ENCODE peak calls at places on chromosomes 6 and 20, in four cellular contexts. B, L, K and D are unnamed samples.

GRCh38 chr6:140032177-140032576 is 657.7 kb upstream of the CITED2 start:
- DNase-seq in L (no peak), K (no peak), B (no peak), D (no peak)

GRCh38 chr6:154012852-154013251 is 26.2 kb upstream of the OPRM1 start:
- DNase-seq in K (no peak), L (no peak), B (no peak), D (no peak)

GRCh38 chr6:20332441-20333006 is 69.2 kb upstream of the E2F3 start:
- DNase-seq in L (no peak), K (peak; percentile 27), B (no peak), D (no peak)

GRCh38 chr20:24497851-24498250 is 28.4 kb downstream of the SYNDIG1 start:
- DNase-seq in K (no peak), L (no peak), B (no peak), D (peak; percentile 20)

GRCh38 chr6:102766946-102767345 is 1373.4 kb downstream of the GRIK2 start:
- DNase-seq in K (no peak), B (no peak), L (no peak), D (no peak)

GRCh38 chr6:25013249-25013648 is 77.5 kb upstream of the RIPOR2 start:
- DNase-seq in K (peak; percentile 30), L (no peak), B (no peak), D (no peak)

GRCh38 chr6:683742-684440 is 9.0 kb downstream of the EXOC2 start:
- DNase-seq in K (peak; percentile 77), L (peak; percentile 95), B (no peak), D (no peak)

GRCh38 chr6:41371461-41371991 is 36.1 kb downstream of the NCR2 start:
- DNase-seq in B (no peak), K (no peak), L (no peak), D (no peak)

GRCh38 chr6:53956068-53956711 is 155.1 kb upstream of the MLIP start:
- DNase-seq in B (peak; percentile 74), K (peak; percentile 16), L (peak; percentile 73), D (peak; percentile 79)

GRCh38 chr6:108432792-108433191 is 127.9 kb upstream of the FOXO3 start:
- DNase-seq in L (no peak), K (no peak), B (no peak), D (no peak)

GRCh38 chr6:18323935-18324707 is 59.8 kb upstream of the DEK start:
- DNase-seq in L (no peak), K (peak; percentile 58), B (peak; percentile 36), D (peak; percentile 54)

GRCh38 chr20:45489083-45489531 is 19.6 kb downstream of the WFDC2 start:
- DNase-seq in L (no peak), B (no peak), K (no peak), D (no peak)

GRCh38 chr6:36392621-36393020 is 5.2 kb upstream of the ETV7 start:
- DNase-seq in K (no peak), B (no peak), L (no peak), D (no peak)

GRCh38 chr20:17594443-17594842 is 24.6 kb downstream of the DSTN start:
- DNase-seq in L (no peak), K (no peak), B (no peak), D (no peak)

GRCh38 chr6:54873589-54873988 is 27.0 kb downstream of the FAM83B start:
- DNase-seq in B (no peak), K (no peak), L (no peak), D (no peak)

GRCh38 chr6:14108571-14109410 is 8.8 kb upstream of the CD83 start:
- DNase-seq in K (peak; percentile 92), L (no peak), B (no peak), D (no peak)

GRCh38 chr6:165008971-165009370 is 300.4 kb downstream of the C6orf118 start:
- DNase-seq in K (no peak), L (no peak), B (no peak), D (no peak)

GRCh38 chr6:155530219-155530834 is 74.7 kb upstream of the NOX3 start:
- DNase-seq in B (peak; percentile 41), K (peak; percentile 8), L (no peak), D (peak; percentile 73)

GRCh38 chr6:106084973-106085686 is 1.0 kb upstream of the PRDM1 start:
- DNase-seq in L (no peak), K (no peak), B (peak; percentile 50), D (no peak)

GRCh38 chr6:84667252-84668213 is 96.9 kb downstream of the TBX18 start:
- DNase-seq in L (no peak), B (no peak), K (no peak), D (no peak)

GRCh38 chr6:145214570-145214969 is 520.8 kb downstream of the EPM2A start:
- DNase-seq in B (peak; percentile 13), L (no peak), K (no peak), D (peak; percentile 47)

GRCh38 chr6:46465294-46466165 is 25.7 kb downstream of the RCAN2 start:
- DNase-seq in L (no peak), B (no peak), K (no peak), D (no peak)

GRCh38 chr6:88238065-88238464 is 71.9 kb upstream of the CNR1 start:
- DNase-seq in L (peak; percentile 27), B (peak; percentile 39), K (peak; percentile 8), D (peak; percentile 33)

GRCh38 chr6:168380956-168381605 is 59.9 kb upstream of the SMOC2 start:
- DNase-seq in L (no peak), B (no peak), K (no peak), D (no peak)

GRCh38 chr6:8234316-8234715 is 132.0 kb upstream of the EEF1E1 start:
- DNase-seq in L (no peak), K (no peak), B (no peak), D (no peak)

DNA sequence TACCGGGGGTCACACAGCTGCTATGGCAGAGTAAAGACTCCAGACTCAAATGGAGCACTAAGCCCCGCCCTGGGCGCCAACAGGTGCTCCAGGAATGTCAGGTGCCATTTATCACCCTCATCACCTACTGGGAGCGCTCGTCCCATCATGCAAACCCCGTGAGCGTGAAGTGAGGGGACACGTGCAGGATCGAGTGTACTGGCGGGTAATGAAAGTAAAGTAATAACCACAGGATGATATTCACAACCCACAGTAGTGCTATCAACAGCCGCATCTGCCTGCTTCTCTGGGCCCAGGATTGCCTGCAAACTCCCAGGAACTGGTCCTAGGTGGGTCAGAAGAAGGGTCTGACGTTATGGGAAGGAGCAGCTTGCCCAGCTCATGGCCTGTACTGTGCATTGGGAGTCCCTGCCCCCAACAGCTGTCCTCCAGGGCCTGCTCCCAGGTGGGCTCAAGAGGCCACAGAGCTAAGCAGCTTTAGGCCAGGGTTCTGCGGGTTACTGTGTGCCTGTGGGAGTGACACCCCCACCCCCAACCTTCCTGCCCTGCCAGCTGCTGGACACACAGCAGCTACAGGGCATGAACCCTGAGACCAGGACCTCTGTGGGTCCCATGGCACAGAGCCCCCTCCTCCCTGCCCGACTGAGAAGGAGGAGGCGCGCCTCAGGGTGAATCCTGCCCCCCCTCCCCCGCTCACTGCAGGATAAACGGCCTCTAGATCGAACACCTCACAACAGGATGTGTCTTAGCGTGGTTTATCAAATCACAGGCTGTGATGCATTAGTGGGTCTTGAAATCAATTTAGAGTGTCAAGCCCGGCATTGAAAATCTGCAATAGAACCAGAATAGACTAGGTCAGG is 120.6 kb upstream of the SULF2 start:
- DNase-seq in K (no peak), L (no peak), B (no peak), D (no peak)
- TF ChIP-seq MAFK in K (no peak), L (no peak), B (no peak), D (no peak)

DNA sequence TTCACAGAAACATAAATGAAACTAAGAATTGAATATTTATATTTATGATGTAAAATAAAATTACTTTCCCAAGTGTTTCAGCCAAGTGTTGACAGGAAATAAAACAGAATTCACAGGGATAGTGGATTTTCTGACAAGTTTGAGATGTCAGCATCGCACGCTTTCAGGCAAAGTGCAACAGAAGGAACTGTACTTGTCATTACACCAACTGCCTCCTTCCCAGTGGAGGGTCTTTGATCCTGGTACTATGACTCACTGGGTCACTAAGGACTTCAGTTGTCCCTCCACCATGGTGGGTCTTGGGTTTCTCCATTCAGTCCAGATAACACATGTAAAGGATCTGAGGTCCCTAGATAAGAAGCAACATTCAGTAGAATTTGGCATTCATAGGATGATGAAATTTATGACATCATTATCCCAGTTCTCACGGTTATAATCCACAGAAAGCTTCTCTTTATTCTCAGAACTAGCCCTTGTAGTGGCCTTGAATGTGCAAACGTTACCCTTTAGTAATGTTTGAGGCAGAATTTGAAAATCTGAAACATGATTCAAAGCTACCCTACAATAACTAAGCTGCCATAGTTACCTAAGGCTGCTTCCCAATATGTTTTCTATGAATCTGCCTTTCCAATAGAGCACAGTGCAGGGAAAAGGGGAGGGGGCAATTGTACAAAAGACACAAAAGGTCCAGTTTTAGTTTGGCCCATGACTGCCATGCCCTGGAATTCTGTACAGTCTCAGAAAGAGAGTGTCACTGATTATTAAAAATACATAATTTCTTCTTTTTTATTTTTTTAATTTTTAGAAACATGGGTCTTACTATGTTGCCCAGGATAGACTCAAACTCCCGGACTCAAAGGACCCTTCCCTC is 3.7 kb upstream of the TNFAIP3 start:
- DNase-seq in L (no peak), B (no peak), K (peak; percentile 88), D (peak; percentile 60)
- TF ChIP-seq RNF2 in L (no peak), B (no peak), K (peak; percentile 98), D (no peak)

DNA sequence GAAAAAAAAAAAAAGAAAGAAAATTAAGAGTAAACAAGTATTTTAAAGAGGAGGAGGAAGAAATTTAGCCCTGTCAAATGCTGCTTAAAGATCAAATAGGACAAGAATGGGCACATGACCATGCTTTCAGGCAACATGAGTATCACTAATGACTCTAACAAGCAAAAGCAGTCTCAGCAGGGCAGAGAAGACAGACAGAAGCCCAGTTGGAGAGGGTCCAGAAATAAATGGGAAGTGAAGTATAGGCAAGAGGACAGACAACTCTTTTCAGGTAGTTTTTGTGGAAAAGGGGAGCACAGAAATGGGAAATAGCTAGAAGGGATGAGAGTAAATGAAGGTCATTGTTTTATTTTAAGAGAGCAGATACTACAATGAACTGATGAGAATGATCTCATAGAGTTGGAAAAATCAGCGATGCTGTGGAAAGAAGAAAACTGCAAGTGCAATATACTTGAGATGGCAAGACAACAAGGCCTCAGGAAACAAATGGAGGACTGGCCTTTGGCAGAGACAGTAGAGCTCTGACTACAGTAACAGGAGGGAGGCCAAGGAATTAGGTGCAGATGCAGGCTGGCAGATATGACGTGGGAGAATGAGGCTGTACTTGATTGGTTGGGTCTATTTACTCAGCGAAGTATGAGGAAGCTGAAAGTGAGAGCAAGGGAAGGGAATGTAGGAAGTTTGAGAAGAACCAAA is 40.3 kb downstream of the KIF6 start:
- DNase-seq in L (no peak), K (peak; percentile 26), B (peak; percentile 3), D (no peak)
- TF ChIP-seq MAFK in L (no peak), K (no peak), B (no peak), D (no peak)

GRCh38 chr6:163943647-163944395 is 529.3 kb downstream of the QKI start:
- DNase-seq in B (no peak), L (peak; percentile 36), K (no peak), D (no peak)
- TF ChIP-seq RNF2 in B (no peak), L (no peak), K (no peak), D (no peak)

GRCh38 chr6:32862725-32863124 is 8.7 kb downstream of the PSMB9 start:
- DNase-seq in L (no peak), B (no peak), K (no peak), D (no peak)

GRCh38 chr6:32865724-32866443 is 11.9 kb downstream of the PSMB9 start:
- DNase-seq in K (no peak), B (no peak), L (no peak), D (no peak)

GRCh38 chr6:32867559-32868256 is 13.7 kb downstream of the PSMB9 start:
- DNase-seq in L (no peak), B (no peak), K (no peak), D (no peak)

GRCh38 chr6:32868257-32868788 is 14.3 kb downstream of the PSMB9 start:
- DNase-seq in B (peak; percentile 63), L (no peak), K (peak; percentile 75), D (peak; percentile 71)

GRCh38 chr6:32867022-32867477 is 13.1 kb downstream of the PSMB9 start:
- DNase-seq in L (no peak), K (no peak), B (no peak), D (no peak)
- TF ChIP-seq MAFK in L (no peak), K (no peak), B (no peak), D (no peak)